ENCODE peak calls at places on chromosomes 2 and 18, in five cellular contexts. I is HCT116; X is CD4-positive, alpha-beta memory T cell; B is aorta; C is Panc1. Q is an unnamed sample.

GRCh38 chr2:171432969-171433762 is 624 bp downstream of the METTL8 start:
- DNase-seq in I (peak; percentile 63), X (peak; percentile 25), B (no peak), C (peak; percentile 24), Q (peak; percentile 39)

GRCh38 chr2:108924444-108925251 is 64.4 kb downstream of the EDAR start:
- DNase-seq in I (no peak), X (no peak), B (peak; percentile 65), C (no peak), Q (no peak)

GRCh38 chr2:12169060-12169406 is 422.6 kb downstream of the LPIN1 start:
- DNase-seq in I (no peak), X (no peak), B (no peak), C (no peak), Q (peak; percentile 95)

GRCh38 chr2:240465765-240466578 is 30.5 kb downstream of the GPC1 start:
- DNase-seq in I (no peak), X (no peak), B (peak; percentile 70), C (no peak), Q (peak; percentile 49)

GRCh38 chr2:164974221-164974620 is 18.9 kb upstream of the SLC38A11 start:
- DNase-seq in I (no peak), X (no peak), B (no peak), C (no peak), Q (no peak)

GRCh38 chr2:163737169-163737439 is 1.3 kb upstream of the FIGN start:
- DNase-seq in I (no peak), X (no peak), B (no peak), C (no peak), Q (no peak)

GRCh38 chr2:24049485-24050021 is at the start of gene FKBP1B:
- DNase-seq in I (peak; percentile 41), X (peak; percentile 20), B (peak; percentile 87), C (no peak), Q (no peak)

GRCh38 chr2:161992526-161992925 is 81.5 kb downstream of the DPP4 start:
- DNase-seq in I (no peak), X (peak; percentile 54), B (no peak), C (no peak), Q (no peak)

GRCh38 chr2:43223412-43224040 is 2.9 kb downstream of the ZFP36L2 start:
- DNase-seq in I (no peak), X (peak; percentile 35), B (no peak), C (no peak), Q (peak; percentile 81)

GRCh38 chr2:232286011-232286868 is 92.3 kb upstream of the ALPP start:
- DNase-seq in I (no peak), X (no peak), B (no peak), C (no peak), Q (no peak)

GRCh38 chr2:2805263-2805662 is 474.2 kb upstream of the MYT1L start:
- DNase-seq in I (no peak), X (no peak), B (peak; percentile 34), C (no peak), Q (no peak)

GRCh38 chr18:23141022-23141999 is 6.0 kb downstream of the CABLES1 start:
- DNase-seq in I (no peak), X (no peak), B (no peak), C (no peak), Q (no peak)

GRCh38 chr2:101149241-101150192 is 1.7 kb downstream of the TBC1D8 start:
- DNase-seq in I (no peak), X (no peak), B (no peak), C (no peak), Q (no peak)

GRCh38 chr2:97005353-97005752 is 19.0 kb upstream of the FAM178B start:
- DNase-seq in I (peak; percentile 3), X (no peak), B (no peak), C (no peak), Q (no peak)

GRCh38 chr2:95377216-95377530 is 25.3 kb upstream of the FAHD2A start:
- DNase-seq in I (no peak), X (no peak), B (peak; percentile 65), C (no peak), Q (no peak)

GRCh38 chr2:70683455-70683854 is 84.5 kb downstream of the ADD2 start:
- DNase-seq in I (no peak), X (no peak), B (peak; percentile 4), C (no peak), Q (no peak)

GRCh38 chr18:44668280-44668975 is 12.3 kb upstream of the SETBP1 start:
- DNase-seq in I (no peak), X (no peak), B (no peak), C (no peak), Q (no peak)

GRCh38 chr18:44673256-44673950 is 7.3 kb upstream of the SETBP1 start:
- DNase-seq in I (no peak), X (no peak), B (no peak), C (no peak), Q (no peak)

GRCh38 chr18:44671914-44672313 is 8.8 kb upstream of the SETBP1 start:
- DNase-seq in I (no peak), X (no peak), B (no peak), C (no peak), Q (no peak)

GRCh38 chr18:44677933-44678332 is 2.8 kb upstream of the SETBP1 start:
- DNase-seq in I (no peak), X (no peak), B (no peak), C (no peak), Q (no peak)

GRCh38 chr18:44672506-44672905 is 8.2 kb upstream of the SETBP1 start:
- DNase-seq in I (no peak), X (no peak), B (no peak), C (no peak), Q (no peak)
- H3K27ac ChIP-seq in I (no peak overlapping the region), X (no peak overlapping the region), B (no peak overlapping the region), C (no peak overlapping the region), Q (no peak overlapping the region)

GRCh38 chr2:74094291-74094690 is 53.4 kb downstream of the BOLA3 start:
- DNase-seq in I (no peak), X (no peak), B (no peak), C (no peak), Q (peak; percentile 27)
- H3K36me3 ChIP-seq in I (peaks cover 11% of the 10 kb centered on the region), X (peaks cover 61% of the 10 kb centered on the region), B (peaks cover 6% of the 10 kb centered on the region), C (peaks cover 3% of the 10 kb centered on the region), Q (peaks cover 10% of the 10 kb centered on the region)

GRCh38 chr2:150485871-150486538 is 1.5 kb downstream of the RND3 start:
- DNase-seq in I (peak; percentile 73), X (no peak), B (peak; percentile 95), C (no peak), Q (peak; percentile 90)
- H3K27ac ChIP-seq in I (peak overlapping the region; percentile 77), X (no peak overlapping the region), B (peak overlapping the region; percentile 83), C (peak overlapping the region; percentile 92), Q (peak overlapping the region; percentile 99)

GRCh38 chr2:197405582-197405981 is 29.2 kb downstream of the SF3B1 start:
- DNase-seq in I (no peak), X (no peak), B (no peak), C (no peak), Q (no peak)
- H3K36me3 ChIP-seq in I (peaks cover 96% of the 10 kb centered on the region), X (peaks cover 88% of the 10 kb centered on the region), B (peaks cover 14% of the 10 kb centered on the region), C (peaks cover 77% of the 10 kb centered on the region), Q (peaks cover 97% of the 10 kb centered on the region)

GRCh38 chr2:72274284-72274869 is 126.7 kb upstream of the CYP26B1 start:
- DNase-seq in I (no peak), X (no peak), B (no peak), C (no peak), Q (no peak)

GRCh38 chr2:72271276-72271614 is 123.6 kb upstream of the CYP26B1 start:
- DNase-seq in I (no peak), X (no peak), B (no peak), C (no peak), Q (no peak)

GRCh38 chr2:72273384-72273783 is 125.7 kb upstream of the CYP26B1 start:
- DNase-seq in I (no peak), X (no peak), B (no peak), C (no peak), Q (no peak)

GRCh38 chr2:72270556-72271275 is 123.1 kb upstream of the CYP26B1 start:
- DNase-seq in I (no peak), X (no peak), B (no peak), C (no peak), Q (no peak)

GRCh38 chr2:72271766-72272615 is 124.3 kb upstream of the CYP26B1 start:
- DNase-seq in I (no peak), X (no peak), B (no peak), C (no peak), Q (no peak)
- H3K27ac ChIP-seq in I (no peak overlapping the region), X (no peak overlapping the region), B (no peak overlapping the region), C (no peak overlapping the region), Q (no peak overlapping the region)

Q was measured in osteoblast.